ENCODE peak calls at places on chromosomes 12 and 14, in four cellular contexts. One of them, this sample, is unnamed.

GRCh38 chr12:117318591-117318990 is 42.8 kb downstream of the NOS1 start:
- DNase-seq in left lung: no peak
- DNase-seq in pancreas: no peak
- DNase-seq in body of pancreas: no peak
- DNase-seq in this sample: no peak

GRCh38 chr14:41302776-41303175 is 303.9 kb upstream of the LRFN5 start:
- DNase-seq in pancreas: no peak
- DNase-seq in left lung: no peak
- DNase-seq in body of pancreas: no peak
- DNase-seq in this sample: no peak

GRCh38 chr14:101499080-101499479 is 62.2 kb upstream of the DIO3 start:
- DNase-seq in body of pancreas: peak; percentile 34
- DNase-seq in pancreas: peak; percentile 25
- DNase-seq in left lung: peak; percentile 49
- DNase-seq in this sample: peak; percentile 25

GRCh38 chr12:117481470-117481869 is 120.0 kb upstream of the NOS1 start:
- DNase-seq in body of pancreas: no peak
- DNase-seq in left lung: no peak
- DNase-seq in pancreas: no peak
- DNase-seq in this sample: no peak

GRCh38 chr14:71680733-71681387 is 251.4 kb upstream of the RGS6 start:
- DNase-seq in body of pancreas: no peak
- DNase-seq in left lung: no peak
- DNase-seq in pancreas: no peak
- DNase-seq in this sample: no peak

GRCh38 chr12:20800160-20800559 is 10.3 kb upstream of the SLCO1B3 start:
- DNase-seq in body of pancreas: no peak
- DNase-seq in left lung: no peak
- DNase-seq in pancreas: no peak
- DNase-seq in this sample: no peak

GRCh38 chr14:32508281-32508680 is 179.2 kb downstream of the AKAP6 start:
- DNase-seq in body of pancreas: no peak
- DNase-seq in left lung: no peak
- DNase-seq in pancreas: no peak
- DNase-seq in this sample: no peak

GRCh38 chr12:53295070-53295890 is at the start of gene PFDN5:
- DNase-seq in pancreas: peak; percentile 89
- DNase-seq in body of pancreas: peak; percentile 87
- DNase-seq in left lung: peak; percentile 98
- DNase-seq in this sample: peak; percentile 72

GRCh38 chr14:90287791-90288190 is 31.4 kb downstream of the PSMC1 start:
- DNase-seq in body of pancreas: no peak
- DNase-seq in pancreas: no peak
- DNase-seq in left lung: no peak
- DNase-seq in this sample: no peak

GRCh38 chr12:90770861-90771260 is 184.1 kb downstream of the CCER1 start:
- DNase-seq in body of pancreas: no peak
- DNase-seq in left lung: no peak
- DNase-seq in pancreas: no peak
- DNase-seq in this sample: no peak

GRCh38 chr14:82445810-82446575 is 912.3 kb upstream of the SEL1L start:
- DNase-seq in body of pancreas: no peak
- DNase-seq in pancreas: no peak
- DNase-seq in left lung: no peak
- DNase-seq in this sample: no peak

GRCh38 chr12:54598966-54599365 is 10.5 kb upstream of the PPP1R1A start:
- DNase-seq in body of pancreas: no peak
- DNase-seq in left lung: no peak
- DNase-seq in pancreas: no peak
- DNase-seq in this sample: no peak

GRCh38 chr14:59463773-59464650 is 1.2 kb downstream of the GPR135 start:
- DNase-seq in body of pancreas: peak; percentile 19
- DNase-seq in pancreas: peak; percentile 16
- DNase-seq in left lung: peak; percentile 81
- DNase-seq in this sample: no peak

GRCh38 chr14:101584049-101584859 is 23.0 kb downstream of the DIO3 start:
- DNase-seq in body of pancreas: no peak
- DNase-seq in pancreas: no peak
- DNase-seq in left lung: no peak
- DNase-seq in this sample: no peak

GRCh38 chr12:53867216-53868012 is 71.2 kb upstream of the HOXC13 start:
- DNase-seq in body of pancreas: no peak
- DNase-seq in pancreas: no peak
- DNase-seq in left lung: no peak
- DNase-seq in this sample: no peak

GRCh38 chr14:92513966-92514843 is 624 bp downstream of the RIN3 start:
- DNase-seq in pancreas: no peak
- DNase-seq in body of pancreas: no peak
- DNase-seq in left lung: peak; percentile 88
- DNase-seq in this sample: no peak

GRCh38 chr12:48198619-48198973 is 4.5 kb downstream of the OR10AD1 start:
- DNase-seq in pancreas: peak; percentile 40
- DNase-seq in left lung: peak; percentile 84
- DNase-seq in body of pancreas: peak; percentile 45
- DNase-seq in this sample: no peak

GRCh38 chr14:100342195-100342594 is 19.1 kb downstream of the SLC25A47 start:
- DNase-seq in body of pancreas: no peak
- DNase-seq in left lung: no peak
- DNase-seq in pancreas: no peak
- DNase-seq in this sample: no peak

GRCh38 chr12:109879332-109880048 is 851 bp downstream of the GLTP start:
- DNase-seq in left lung: no peak
- DNase-seq in body of pancreas: peak; percentile 24
- DNase-seq in pancreas: no peak
- DNase-seq in this sample: no peak

GRCh38 chr12:109878247-109878625 is 2.1 kb downstream of the GLTP start:
- DNase-seq in pancreas: no peak
- DNase-seq in left lung: no peak
- DNase-seq in body of pancreas: no peak
- DNase-seq in this sample: no peak

GRCh38 chr12:109878749-109879148 is 1.6 kb downstream of the GLTP start:
- DNase-seq in pancreas: no peak
- DNase-seq in left lung: no peak
- DNase-seq in body of pancreas: no peak
- DNase-seq in this sample: no peak

GRCh38 chr12:109876406-109876805 is 3.9 kb downstream of the GLTP start:
- DNase-seq in body of pancreas: no peak
- DNase-seq in pancreas: no peak
- DNase-seq in left lung: no peak
- DNase-seq in this sample: no peak

GRCh38 chr12:109877504-109878246 is 2.7 kb downstream of the GLTP start:
- DNase-seq in body of pancreas: no peak
- DNase-seq in left lung: no peak
- DNase-seq in pancreas: no peak
- DNase-seq in this sample: no peak
- H3K4me1 ChIP-seq in body of pancreas: peaks cover 38% of the 10 kb centered on the region
- H3K4me1 ChIP-seq in left lung: peaks cover 7% of the 10 kb centered on the region
- H3K4me1 ChIP-seq in pancreas: peaks cover 16% of the 10 kb centered on the region
- H3K4me1 ChIP-seq in this sample: peaks cover 26% of the 10 kb centered on the region

DNA sequence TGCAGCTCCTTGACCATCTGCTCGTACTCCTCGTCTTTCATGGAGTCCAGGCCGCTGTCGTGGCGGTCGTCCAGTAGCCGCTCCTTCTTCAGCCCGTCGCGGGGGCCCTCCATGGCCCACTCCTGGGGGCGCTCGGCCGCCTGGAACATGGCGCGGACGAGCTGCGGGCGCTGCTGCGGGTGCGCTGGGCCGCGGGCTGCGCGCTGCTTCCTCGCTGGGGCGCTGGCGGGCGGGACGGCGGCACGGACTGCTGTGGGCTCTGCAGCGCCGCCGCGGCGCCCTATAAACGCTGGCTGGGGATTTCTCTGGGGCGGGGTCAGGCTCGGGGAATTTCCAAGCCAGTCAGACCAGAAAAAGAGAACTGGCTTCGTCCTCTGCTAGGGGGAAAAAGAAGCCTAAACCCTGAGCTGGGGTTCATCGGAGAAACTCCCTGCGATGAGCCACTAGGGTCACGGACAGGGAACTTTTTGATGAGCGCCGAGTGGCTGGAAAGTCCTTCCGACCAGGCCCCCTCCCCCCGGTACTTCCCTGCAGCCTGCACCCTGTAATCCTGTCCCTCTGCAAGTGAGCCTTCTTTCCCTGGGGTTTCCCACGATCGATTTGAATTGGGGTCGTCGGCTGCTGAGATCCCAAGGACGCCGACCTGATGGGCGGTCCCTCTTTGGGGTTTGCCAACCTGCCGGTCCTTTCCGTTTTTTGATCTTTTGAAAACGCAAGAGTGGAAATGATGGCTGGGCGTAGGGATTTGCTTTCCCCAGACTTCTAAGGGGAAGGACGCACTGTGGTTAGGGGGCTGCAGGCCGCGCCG is at the start of gene NFKBIA:
- DNase-seq in body of pancreas: peak; percentile 94
- DNase-seq in pancreas: peak; percentile 91
- DNase-seq in left lung: peak; percentile 98
- DNase-seq in this sample: peak; percentile 92
- TF ChIP-seq CTCF in body of pancreas: no peak
- TF ChIP-seq CTCF in pancreas: no peak
- TF ChIP-seq CTCF in left lung: no peak
- TF ChIP-seq CTCF in this sample: no peak

GRCh38 chr12:120229071-120229582 is 28.2 kb upstream of the RPLP0 start:
- DNase-seq in body of pancreas: no peak
- DNase-seq in left lung: no peak
- DNase-seq in pancreas: no peak
- DNase-seq in this sample: peak; percentile 4

GRCh38 chr12:120230974-120231315 is 30.0 kb upstream of the RPLP0 start:
- DNase-seq in body of pancreas: no peak
- DNase-seq in left lung: no peak
- DNase-seq in pancreas: no peak
- DNase-seq in this sample: no peak

GRCh38 chr12:120229583-120230325 is 28.8 kb upstream of the RPLP0 start:
- DNase-seq in body of pancreas: no peak
- DNase-seq in pancreas: no peak
- DNase-seq in left lung: peak; percentile 47
- DNase-seq in this sample: no peak

GRCh38 chr12:120230326-120230973 is 29.5 kb upstream of the RPLP0 start:
- DNase-seq in body of pancreas: peak; percentile 47
- DNase-seq in pancreas: no peak
- DNase-seq in left lung: no peak
- DNase-seq in this sample: no peak

GRCh38 chr12:120231316-120232011 is 30.6 kb upstream of the RPLP0 start:
- DNase-seq in body of pancreas: peak; percentile 71
- DNase-seq in pancreas: peak; percentile 72
- DNase-seq in left lung: peak; percentile 76
- DNase-seq in this sample: peak; percentile 50
- H3K4me3 ChIP-seq in body of pancreas: no peak overlapping the region
- H3K4me3 ChIP-seq in pancreas: no peak overlapping the region
- H3K4me3 ChIP-seq in left lung: peak overlapping the region; percentile 16
- H3K4me3 ChIP-seq in this sample: no peak overlapping the region

GRCh38 chr12:26011099-26011498 is 52.6 kb downstream of the RASSF8 start:
- DNase-seq in pancreas: no peak
- DNase-seq in body of pancreas: no peak
- DNase-seq in left lung: no peak
- DNase-seq in this sample: no peak

GRCh38 chr12:26010293-26010821 is 51.9 kb downstream of the RASSF8 start:
- DNase-seq in left lung: no peak
- DNase-seq in body of pancreas: no peak
- DNase-seq in pancreas: no peak
- DNase-seq in this sample: no peak

GRCh38 chr12:26017484-26018211 is 59.2 kb downstream of the RASSF8 start:
- DNase-seq in pancreas: peak; percentile 29
- DNase-seq in body of pancreas: peak; percentile 22
- DNase-seq in left lung: no peak
- DNase-seq in this sample: no peak

GRCh38 chr12:26009593-26009992 is 51.1 kb downstream of the RASSF8 start:
- DNase-seq in pancreas: no peak
- DNase-seq in left lung: no peak
- DNase-seq in body of pancreas: no peak
- DNase-seq in this sample: no peak

DNA sequence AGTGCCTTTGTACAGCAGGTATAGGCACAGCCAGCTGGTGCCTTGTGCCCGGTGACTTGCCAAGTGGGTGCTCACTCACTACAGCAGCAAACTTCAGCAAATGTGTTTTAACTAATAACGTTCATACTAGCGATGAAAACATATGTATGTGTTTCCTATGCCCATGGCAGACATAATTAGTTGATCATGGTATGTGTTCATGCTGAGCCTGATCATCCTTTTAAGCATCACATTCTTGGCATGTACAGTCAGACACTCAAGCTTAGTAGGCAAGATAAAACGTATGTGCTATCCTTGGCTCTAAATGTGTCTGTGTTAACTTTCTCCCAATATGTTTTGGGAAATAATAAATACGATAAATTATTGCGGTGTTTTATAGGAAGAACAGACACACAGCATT is 55.6 kb downstream of the RASSF8 start:
- DNase-seq in left lung: no peak
- DNase-seq in body of pancreas: no peak
- DNase-seq in pancreas: no peak
- DNase-seq in this sample: no peak
- H3K4me1 ChIP-seq in left lung: peaks cover 7% of the 10 kb centered on the region
- H3K4me1 ChIP-seq in body of pancreas: peaks cover 22% of the 10 kb centered on the region
- H3K4me1 ChIP-seq in pancreas: no peaks in the 10 kb centered on the region
- H3K4me1 ChIP-seq in this sample: no peaks in the 10 kb centered on the region